ENCODE peak calls at places on chromosome 21, in six cellular contexts. One of them, this sample, is unnamed.

GRCh38 chr21:14096577-14096976 is 114.2 kb downstream of the LIPI start:
- DNase-seq in SK-N-SH: no peak
- DNase-seq in HepG2: no peak
- DNase-seq in H1: no peak
- DNase-seq in K562: no peak
- DNase-seq in GM12878: no peak
- DNase-seq in this sample: no peak

GRCh38 chr21:36235058-36235582 is 78.5 kb downstream of the DOP1B start:
- DNase-seq in SK-N-SH: no peak
- DNase-seq in HepG2: peak
- DNase-seq in H1: no peak
- DNase-seq in K562: no peak
- DNase-seq in GM12878: no peak
- DNase-seq in this sample: no peak

GRCh38 chr21:32181415-32181814 is 97.4 kb downstream of the MIS18A start:
- DNase-seq in SK-N-SH: no peak
- DNase-seq in HepG2: no peak
- DNase-seq in H1: no peak
- DNase-seq in K562: peak
- DNase-seq in GM12878: no peak
- DNase-seq in this sample: no peak

GRCh38 chr21:33587792-33588484 is 546 bp downstream of the DONSON start:
- DNase-seq in SK-N-SH: no peak
- DNase-seq in HepG2: no peak
- DNase-seq in H1: no peak
- DNase-seq in K562: peak
- DNase-seq in GM12878: no peak
- DNase-seq in this sample: peak

GRCh38 chr21:34793471-34793870 is 124.7 kb downstream of the CLIC6 start:
- DNase-seq in SK-N-SH: no peak
- DNase-seq in HepG2: peak
- DNase-seq in H1: no peak
- DNase-seq in K562: no peak
- DNase-seq in GM12878: no peak
- DNase-seq in this sample: no peak

GRCh38 chr21:25561668-25562641 is 45.3 kb downstream of the MRPL39 start:
- DNase-seq in SK-N-SH: peak
- DNase-seq in HepG2: no peak
- DNase-seq in H1: no peak
- DNase-seq in K562: no peak
- DNase-seq in GM12878: peak
- DNase-seq in this sample: peak

GRCh38 chr21:38649120-38649519 is 150.8 kb upstream of the ERG start:
- DNase-seq in SK-N-SH: no peak
- DNase-seq in HepG2: no peak
- DNase-seq in H1: no peak
- DNase-seq in K562: peak
- DNase-seq in GM12878: no peak
- DNase-seq in this sample: no peak

GRCh38 chr21:44013380-44014088 is 1.4 kb downstream of the TRAPPC10 start:
- DNase-seq in SK-N-SH: peak
- DNase-seq in HepG2: no peak
- DNase-seq in H1: no peak
- DNase-seq in K562: peak
- DNase-seq in GM12878: peak
- DNase-seq in this sample: peak

GRCh38 chr21:32484706-32485380 is 72.3 kb downstream of the EVA1C start:
- DNase-seq in SK-N-SH: no peak
- DNase-seq in HepG2: no peak
- DNase-seq in H1: no peak
- DNase-seq in K562: no peak
- DNase-seq in GM12878: no peak
- DNase-seq in this sample: no peak

GRCh38 chr21:35920428-35920827 is 139.9 kb downstream of the SETD4 start:
- DNase-seq in SK-N-SH: no peak
- DNase-seq in HepG2: peak
- DNase-seq in H1: no peak
- DNase-seq in K562: no peak
- DNase-seq in GM12878: no peak
- DNase-seq in this sample: no peak

GRCh38 chr21:41242238-41242829 is 74.3 kb upstream of the FAM3B start:
- DNase-seq in SK-N-SH: no peak
- DNase-seq in HepG2: no peak
- DNase-seq in H1: no peak
- DNase-seq in K562: no peak
- DNase-seq in GM12878: no peak
- DNase-seq in this sample: no peak

GRCh38 chr21:46605759-46606426 is 1.0 kb upstream of the S100B start:
- DNase-seq in SK-N-SH: no peak
- DNase-seq in HepG2: no peak
- DNase-seq in H1: no peak
- DNase-seq in K562: no peak
- DNase-seq in GM12878: peak
- DNase-seq in this sample: peak

GRCh38 chr21:46598563-46599250 is 6.2 kb downstream of the S100B start:
- DNase-seq in SK-N-SH: peak
- DNase-seq in HepG2: no peak
- DNase-seq in H1: no peak
- DNase-seq in K562: no peak
- DNase-seq in GM12878: no peak
- DNase-seq in this sample: no peak

GRCh38 chr21:38120984-38121855 is 135.6 kb upstream of the KCNJ15 start:
- DNase-seq in SK-N-SH: no peak
- DNase-seq in HepG2: no peak
- DNase-seq in H1: no peak
- DNase-seq in K562: peak
- DNase-seq in GM12878: no peak
- DNase-seq in this sample: no peak

DNA sequence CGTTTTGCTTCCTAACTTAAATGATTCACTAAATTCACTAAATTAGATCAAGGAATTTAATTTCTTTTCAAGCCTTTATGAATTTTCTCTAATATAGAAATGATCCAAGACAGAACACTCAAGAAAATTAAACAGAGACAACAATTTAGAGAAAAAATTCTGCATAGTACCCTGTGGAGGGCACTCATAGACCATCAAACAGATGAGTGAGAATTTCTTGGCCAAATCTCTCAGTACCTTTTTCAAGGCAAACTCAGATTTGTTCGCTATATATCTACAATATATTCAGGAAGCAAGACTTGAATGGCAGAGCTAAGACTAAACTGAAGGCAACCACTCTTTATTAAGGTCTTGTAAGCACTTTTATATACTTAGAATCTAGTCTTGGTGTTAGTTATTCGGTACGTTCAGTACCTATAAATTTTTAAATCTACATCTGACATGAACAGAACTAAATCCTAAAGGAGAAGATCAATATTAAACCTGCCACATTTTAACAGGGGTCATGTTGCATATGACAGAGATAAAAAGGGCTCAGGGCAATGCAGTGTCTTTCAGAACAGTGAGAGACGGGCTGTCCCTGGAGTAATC is 118.7 kb upstream of the TMPRSS15 start:
- DNase-seq in SK-N-SH: no peak
- DNase-seq in HepG2: no peak
- DNase-seq in H1: no peak
- DNase-seq in K562: no peak
- DNase-seq in GM12878: no peak
- DNase-seq in this sample: no peak
- TF ChIP-seq CTCF in SK-N-SH: peak
- TF ChIP-seq CTCF in HepG2: no peak
- TF ChIP-seq CTCF in H1: no peak
- TF ChIP-seq CTCF in K562: peak
- TF ChIP-seq CTCF in GM12878: no peak
- TF ChIP-seq CTCF in this sample: no peak

GRCh38 chr21:27040738-27041137 is 73.8 kb upstream of the ADAMTS5 start:
- DNase-seq in SK-N-SH: no peak
- DNase-seq in HepG2: no peak
- DNase-seq in H1: no peak
- DNase-seq in K562: no peak
- DNase-seq in GM12878: no peak
- DNase-seq in this sample: no peak
- TF ChIP-seq GABPA in SK-N-SH: no peak
- TF ChIP-seq GABPA in HepG2: no peak
- TF ChIP-seq GABPA in H1: no peak
- TF ChIP-seq GABPA in K562: no peak
- TF ChIP-seq GABPA in GM12878: no peak
- TF ChIP-seq GABPA in this sample: no peak

DNA sequence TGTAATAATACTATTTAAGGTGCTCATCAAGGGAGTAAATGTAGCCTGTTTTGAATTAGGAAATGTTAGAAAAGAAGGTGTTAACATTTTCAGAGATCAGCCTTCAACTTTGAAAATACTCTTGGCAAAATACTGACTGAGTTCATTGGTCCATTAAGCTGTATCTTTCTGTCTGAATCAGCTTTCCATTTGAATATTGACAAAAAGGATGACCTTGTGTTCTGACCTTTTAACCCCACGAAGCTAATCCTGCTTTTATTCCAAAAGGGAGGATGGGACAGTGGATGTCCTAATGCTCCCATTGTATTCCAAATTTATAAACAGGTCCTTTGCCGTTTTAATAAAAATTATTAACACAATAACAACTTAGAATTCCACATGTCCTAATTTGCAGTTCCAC is 259.7 kb upstream of the NRIP1 start:
- DNase-seq in SK-N-SH: no peak
- DNase-seq in HepG2: peak
- DNase-seq in H1: no peak
- DNase-seq in K562: no peak
- DNase-seq in GM12878: no peak
- DNase-seq in this sample: no peak
- TF ChIP-seq CTCF in SK-N-SH: no peak
- TF ChIP-seq CTCF in HepG2: no peak
- TF ChIP-seq CTCF in H1: no peak
- TF ChIP-seq CTCF in K562: no peak
- TF ChIP-seq CTCF in GM12878: no peak
- TF ChIP-seq CTCF in this sample: no peak

DNA sequence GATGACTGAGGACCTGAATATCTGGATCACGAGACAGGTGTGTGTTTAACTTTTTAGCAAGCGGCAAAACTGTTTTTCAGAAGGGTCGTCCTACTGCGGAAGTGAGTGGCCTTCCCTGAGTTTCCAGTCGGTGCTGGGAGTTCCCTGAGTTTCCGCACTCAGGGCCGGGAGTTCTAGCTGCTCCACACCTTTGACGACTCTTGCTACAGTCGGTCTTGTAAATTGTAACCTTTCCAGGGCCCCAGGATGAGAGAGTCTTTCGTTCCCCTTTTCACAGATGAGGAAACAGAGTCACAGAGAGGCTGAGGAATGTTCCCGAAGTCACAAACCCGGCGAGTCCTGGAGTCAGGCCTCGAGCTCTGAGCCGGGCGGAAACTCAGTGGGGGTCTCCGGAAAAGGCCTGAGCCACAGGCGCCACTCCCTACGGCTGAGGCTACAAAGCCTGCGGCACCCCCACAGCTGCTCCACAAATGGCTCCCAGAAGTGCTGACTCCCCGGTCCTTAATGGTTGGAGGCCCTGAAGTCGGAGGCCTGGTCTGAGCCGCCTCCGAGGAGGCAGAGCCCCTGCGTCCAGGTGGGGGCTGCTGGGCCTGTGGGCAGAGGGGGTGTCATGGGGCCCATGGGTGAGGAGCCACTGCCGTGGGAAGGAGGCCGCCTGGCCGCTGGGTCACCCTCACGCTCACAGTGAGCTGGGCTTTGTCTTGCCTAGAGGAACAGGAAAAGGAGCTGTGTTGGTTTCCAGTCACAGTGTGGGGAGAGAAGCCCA is 12.6 kb upstream of the COL18A1 start:
- DNase-seq in SK-N-SH: no peak
- DNase-seq in HepG2: no peak
- DNase-seq in H1: no peak
- DNase-seq in K562: no peak
- DNase-seq in GM12878: no peak
- DNase-seq in this sample: no peak
- TF ChIP-seq GABPA in SK-N-SH: no peak
- TF ChIP-seq GABPA in HepG2: no peak
- TF ChIP-seq GABPA in H1: no peak
- TF ChIP-seq GABPA in K562: no peak
- TF ChIP-seq GABPA in GM12878: no peak
- TF ChIP-seq GABPA in this sample: no peak

GRCh38 chr21:29335720-29336119 is 37.0 kb downstream of the BACH1 start:
- DNase-seq in SK-N-SH: no peak
- DNase-seq in HepG2: no peak
- DNase-seq in H1: no peak
- DNase-seq in K562: no peak
- DNase-seq in GM12878: no peak
- DNase-seq in this sample: no peak
- TF ChIP-seq CTCF in SK-N-SH: peak
- TF ChIP-seq CTCF in HepG2: no peak
- TF ChIP-seq CTCF in H1: no peak
- TF ChIP-seq CTCF in K562: peak
- TF ChIP-seq CTCF in GM12878: peak
- TF ChIP-seq CTCF in this sample: no peak

GRCh38 chr21:45302082-45303061 is 14.7 kb upstream of the POFUT2 start:
- DNase-seq in SK-N-SH: no peak
- DNase-seq in HepG2: no peak
- DNase-seq in H1: no peak
- DNase-seq in K562: no peak
- DNase-seq in GM12878: no peak
- DNase-seq in this sample: no peak

GRCh38 chr21:45301521-45302081 is 13.9 kb upstream of the POFUT2 start:
- DNase-seq in SK-N-SH: no peak
- DNase-seq in HepG2: no peak
- DNase-seq in H1: no peak
- DNase-seq in K562: no peak
- DNase-seq in GM12878: no peak
- DNase-seq in this sample: no peak

GRCh38 chr21:45299026-45299863 is 11.6 kb upstream of the POFUT2 start:
- DNase-seq in SK-N-SH: no peak
- DNase-seq in HepG2: no peak
- DNase-seq in H1: no peak
- DNase-seq in K562: peak
- DNase-seq in GM12878: no peak
- DNase-seq in this sample: no peak

GRCh38 chr21:45299864-45300785 is 12.4 kb upstream of the POFUT2 start:
- DNase-seq in SK-N-SH: no peak
- DNase-seq in HepG2: no peak
- DNase-seq in H1: no peak
- DNase-seq in K562: no peak
- DNase-seq in GM12878: no peak
- DNase-seq in this sample: no peak

GRCh38 chr21:45300786-45301520 is 13.3 kb upstream of the POFUT2 start:
- DNase-seq in SK-N-SH: no peak
- DNase-seq in HepG2: no peak
- DNase-seq in H1: no peak
- DNase-seq in K562: no peak
- DNase-seq in GM12878: no peak
- DNase-seq in this sample: no peak
- TF ChIP-seq GABPA in SK-N-SH: no peak
- TF ChIP-seq GABPA in HepG2: no peak
- TF ChIP-seq GABPA in H1: no peak
- TF ChIP-seq GABPA in K562: no peak
- TF ChIP-seq GABPA in GM12878: no peak
- TF ChIP-seq GABPA in this sample: no peak

This sample was measured in HL-60.